ENCODE peak calls at places on chromosomes 11 and 22, in seven cellular contexts. One of them, this sample, is unnamed.

GRCh38 chr22:20435436-20436308 is 2.0 kb downstream of the SCARF2 start:
- DNase-seq in NCI-H1092 treated with DMSO at 0.1 percent for 48 hours: no peak
- DNase-seq in GDM1: no peak
- DNase-seq in left ventricle myocardium inferior: no peak
- DNase-seq in activated naive CD8-positive, alpha-beta T cell treated with anti-CD3 and anti-CD28 coated beads for 36 hours: no peak
- DNase-seq in ELF-1: no peak
- DNase-seq in NAMALWA: no peak
- DNase-seq in this sample: no peak

GRCh38 chr11:20259506-20259905 is 99.2 kb upstream of the DBX1 start:
- DNase-seq in NCI-H1092 treated with DMSO at 0.1 percent for 48 hours: no peak
- DNase-seq in GDM1: no peak
- DNase-seq in left ventricle myocardium inferior: no peak
- DNase-seq in activated naive CD8-positive, alpha-beta T cell treated with anti-CD3 and anti-CD28 coated beads for 36 hours: no peak
- DNase-seq in ELF-1: no peak
- DNase-seq in NAMALWA: no peak
- DNase-seq in this sample: no peak

GRCh38 chr11:57974830-57975229 is 48.9 kb upstream of the OR9Q1 start:
- DNase-seq in NCI-H1092 treated with DMSO at 0.1 percent for 48 hours: no peak
- DNase-seq in GDM1: no peak
- DNase-seq in left ventricle myocardium inferior: no peak
- DNase-seq in activated naive CD8-positive, alpha-beta T cell treated with anti-CD3 and anti-CD28 coated beads for 36 hours: no peak
- DNase-seq in ELF-1: no peak
- DNase-seq in NAMALWA: no peak
- DNase-seq in this sample: no peak

GRCh38 chr22:44391481-44392445 is 79.0 kb upstream of the SHISAL1 start:
- DNase-seq in NCI-H1092 treated with DMSO at 0.1 percent for 48 hours: no peak
- DNase-seq in GDM1: no peak
- DNase-seq in left ventricle myocardium inferior: peak; percentile 1
- DNase-seq in activated naive CD8-positive, alpha-beta T cell treated with anti-CD3 and anti-CD28 coated beads for 36 hours: no peak
- DNase-seq in ELF-1: no peak
- DNase-seq in NAMALWA: no peak
- DNase-seq in this sample: peak; percentile 73

GRCh38 chr22:46443850-46444389 is 93.5 kb downstream of the CELSR1 start:
- DNase-seq in NCI-H1092 treated with DMSO at 0.1 percent for 48 hours: no peak
- DNase-seq in GDM1: no peak
- DNase-seq in left ventricle myocardium inferior: no peak
- DNase-seq in activated naive CD8-positive, alpha-beta T cell treated with anti-CD3 and anti-CD28 coated beads for 36 hours: no peak
- DNase-seq in ELF-1: peak; percentile 61
- DNase-seq in NAMALWA: no peak
- DNase-seq in this sample: no peak

GRCh38 chr11:71913716-71914115 is 14.7 kb downstream of the XNDC1N start:
- DNase-seq in NCI-H1092 treated with DMSO at 0.1 percent for 48 hours: no peak
- DNase-seq in GDM1: no peak
- DNase-seq in left ventricle myocardium inferior: no peak
- DNase-seq in activated naive CD8-positive, alpha-beta T cell treated with anti-CD3 and anti-CD28 coated beads for 36 hours: no peak
- DNase-seq in ELF-1: no peak
- DNase-seq in NAMALWA: no peak
- DNase-seq in this sample: no peak

GRCh38 chr11:43505171-43505570 is 146.5 kb downstream of the TTC17 start:
- DNase-seq in NCI-H1092 treated with DMSO at 0.1 percent for 48 hours: no peak
- DNase-seq in GDM1: no peak
- DNase-seq in left ventricle myocardium inferior: no peak
- DNase-seq in activated naive CD8-positive, alpha-beta T cell treated with anti-CD3 and anti-CD28 coated beads for 36 hours: no peak
- DNase-seq in ELF-1: no peak
- DNase-seq in NAMALWA: no peak
- DNase-seq in this sample: no peak

GRCh38 chr22:38967451-38968450 is 10.3 kb downstream of the APOBEC3A start:
- DNase-seq in NCI-H1092 treated with DMSO at 0.1 percent for 48 hours: no peak
- DNase-seq in GDM1: no peak
- DNase-seq in left ventricle myocardium inferior: no peak
- DNase-seq in activated naive CD8-positive, alpha-beta T cell treated with anti-CD3 and anti-CD28 coated beads for 36 hours: no peak
- DNase-seq in ELF-1: no peak
- DNase-seq in NAMALWA: no peak
- DNase-seq in this sample: no peak

GRCh38 chr22:32615874-32616564 is 141.4 kb downstream of the FBXO7 start:
- DNase-seq in NCI-H1092 treated with DMSO at 0.1 percent for 48 hours: no peak
- DNase-seq in GDM1: no peak
- DNase-seq in left ventricle myocardium inferior: no peak
- DNase-seq in activated naive CD8-positive, alpha-beta T cell treated with anti-CD3 and anti-CD28 coated beads for 36 hours: no peak
- DNase-seq in ELF-1: peak; percentile 47
- DNase-seq in NAMALWA: no peak
- DNase-seq in this sample: no peak

GRCh38 chr11:19444231-19444630 is 203.5 kb upstream of the E2F8 start:
- DNase-seq in NCI-H1092 treated with DMSO at 0.1 percent for 48 hours: no peak
- DNase-seq in GDM1: no peak
- DNase-seq in left ventricle myocardium inferior: no peak
- DNase-seq in activated naive CD8-positive, alpha-beta T cell treated with anti-CD3 and anti-CD28 coated beads for 36 hours: no peak
- DNase-seq in ELF-1: no peak
- DNase-seq in NAMALWA: no peak
- DNase-seq in this sample: no peak

GRCh38 chr11:86916330-86916729 is 38.9 kb downstream of the FZD4 start:
- DNase-seq in NCI-H1092 treated with DMSO at 0.1 percent for 48 hours: no peak
- DNase-seq in GDM1: no peak
- DNase-seq in left ventricle myocardium inferior: no peak
- DNase-seq in activated naive CD8-positive, alpha-beta T cell treated with anti-CD3 and anti-CD28 coated beads for 36 hours: no peak
- DNase-seq in ELF-1: no peak
- DNase-seq in NAMALWA: no peak
- DNase-seq in this sample: no peak

GRCh38 chr11:11640996-11641395 is 19.2 kb upstream of the GALNT18 start:
- DNase-seq in NCI-H1092 treated with DMSO at 0.1 percent for 48 hours: no peak
- DNase-seq in GDM1: no peak
- DNase-seq in left ventricle myocardium inferior: no peak
- DNase-seq in activated naive CD8-positive, alpha-beta T cell treated with anti-CD3 and anti-CD28 coated beads for 36 hours: no peak
- DNase-seq in ELF-1: no peak
- DNase-seq in NAMALWA: no peak
- DNase-seq in this sample: no peak

GRCh38 chr11:122812612-122813011 is 25.7 kb upstream of the CRTAM start:
- DNase-seq in NCI-H1092 treated with DMSO at 0.1 percent for 48 hours: no peak
- DNase-seq in GDM1: no peak
- DNase-seq in left ventricle myocardium inferior: no peak
- DNase-seq in activated naive CD8-positive, alpha-beta T cell treated with anti-CD3 and anti-CD28 coated beads for 36 hours: no peak
- DNase-seq in ELF-1: no peak
- DNase-seq in NAMALWA: no peak
- DNase-seq in this sample: no peak

GRCh38 chr11:15775051-15775541 is 581.2 kb downstream of the SOX6 start:
- DNase-seq in NCI-H1092 treated with DMSO at 0.1 percent for 48 hours: no peak
- DNase-seq in GDM1: no peak
- DNase-seq in left ventricle myocardium inferior: no peak
- DNase-seq in activated naive CD8-positive, alpha-beta T cell treated with anti-CD3 and anti-CD28 coated beads for 36 hours: no peak
- DNase-seq in ELF-1: peak; percentile 52
- DNase-seq in NAMALWA: no peak
- DNase-seq in this sample: no peak

GRCh38 chr11:105823495-105824033 is 198.5 kb downstream of the MSANTD4 start:
- DNase-seq in NCI-H1092 treated with DMSO at 0.1 percent for 48 hours: no peak
- DNase-seq in GDM1: no peak
- DNase-seq in left ventricle myocardium inferior: no peak
- DNase-seq in activated naive CD8-positive, alpha-beta T cell treated with anti-CD3 and anti-CD28 coated beads for 36 hours: no peak
- DNase-seq in ELF-1: no peak
- DNase-seq in NAMALWA: no peak
- DNase-seq in this sample: no peak

GRCh38 chr22:38214248-38215056 is 12.7 kb downstream of the MAFF start:
- DNase-seq in NCI-H1092 treated with DMSO at 0.1 percent for 48 hours: no peak
- DNase-seq in GDM1: no peak
- DNase-seq in left ventricle myocardium inferior: peak; percentile 61
- DNase-seq in activated naive CD8-positive, alpha-beta T cell treated with anti-CD3 and anti-CD28 coated beads for 36 hours: peak; percentile 59
- DNase-seq in ELF-1: peak; percentile 68
- DNase-seq in NAMALWA: peak; percentile 60
- DNase-seq in this sample: no peak

GRCh38 chr22:47154621-47155081 is 392.2 kb downstream of the TBC1D22A start:
- DNase-seq in NCI-H1092 treated with DMSO at 0.1 percent for 48 hours: no peak
- DNase-seq in GDM1: no peak
- DNase-seq in left ventricle myocardium inferior: peak; percentile 65
- DNase-seq in activated naive CD8-positive, alpha-beta T cell treated with anti-CD3 and anti-CD28 coated beads for 36 hours: no peak
- DNase-seq in ELF-1: no peak
- DNase-seq in NAMALWA: no peak
- DNase-seq in this sample: no peak

GRCh38 chr11:3001496-3001895 is 9.4 kb upstream of the NAP1L4 start:
- DNase-seq in NCI-H1092 treated with DMSO at 0.1 percent for 48 hours: peak; percentile 71
- DNase-seq in GDM1: no peak
- DNase-seq in left ventricle myocardium inferior: peak; percentile 63
- DNase-seq in activated naive CD8-positive, alpha-beta T cell treated with anti-CD3 and anti-CD28 coated beads for 36 hours: no peak
- DNase-seq in ELF-1: no peak
- DNase-seq in NAMALWA: no peak
- DNase-seq in this sample: peak; percentile 32

GRCh38 chr11:68841718-68842426 is at the start of gene CPT1A:
- DNase-seq in NCI-H1092 treated with DMSO at 0.1 percent for 48 hours: peak; percentile 72
- DNase-seq in GDM1: peak; percentile 68
- DNase-seq in left ventricle myocardium inferior: peak; percentile 83
- DNase-seq in activated naive CD8-positive, alpha-beta T cell treated with anti-CD3 and anti-CD28 coated beads for 36 hours: peak; percentile 83
- DNase-seq in ELF-1: peak; percentile 53
- DNase-seq in NAMALWA: peak; percentile 50
- DNase-seq in this sample: peak; percentile 58

GRCh38 chr11:15911377-15912044 is 444.8 kb downstream of the SOX6 start:
- DNase-seq in NCI-H1092 treated with DMSO at 0.1 percent for 48 hours: peak; percentile 21
- DNase-seq in GDM1: no peak
- DNase-seq in left ventricle myocardium inferior: peak; percentile 69
- DNase-seq in activated naive CD8-positive, alpha-beta T cell treated with anti-CD3 and anti-CD28 coated beads for 36 hours: no peak
- DNase-seq in ELF-1: no peak
- DNase-seq in NAMALWA: no peak
- DNase-seq in this sample: no peak

GRCh38 chr22:35863432-35863831 is 145.8 kb downstream of the APOL5 start:
- DNase-seq in NCI-H1092 treated with DMSO at 0.1 percent for 48 hours: no peak
- DNase-seq in GDM1: no peak
- DNase-seq in left ventricle myocardium inferior: no peak
- DNase-seq in activated naive CD8-positive, alpha-beta T cell treated with anti-CD3 and anti-CD28 coated beads for 36 hours: no peak
- DNase-seq in ELF-1: no peak
- DNase-seq in NAMALWA: no peak
- DNase-seq in this sample: no peak

GRCh38 chr11:111097191-111097590 is 148.3 kb upstream of the POU2AF2 start:
- DNase-seq in NCI-H1092 treated with DMSO at 0.1 percent for 48 hours: no peak
- DNase-seq in GDM1: no peak
- DNase-seq in left ventricle myocardium inferior: peak; percentile 46
- DNase-seq in activated naive CD8-positive, alpha-beta T cell treated with anti-CD3 and anti-CD28 coated beads for 36 hours: no peak
- DNase-seq in ELF-1: peak; percentile 83
- DNase-seq in NAMALWA: peak; percentile 80
- DNase-seq in this sample: no peak

GRCh38 chr11:2178906-2179494 is 7.4 kb upstream of the TH start:
- DNase-seq in NCI-H1092 treated with DMSO at 0.1 percent for 48 hours: no peak
- DNase-seq in GDM1: no peak
- DNase-seq in left ventricle myocardium inferior: no peak
- DNase-seq in activated naive CD8-positive, alpha-beta T cell treated with anti-CD3 and anti-CD28 coated beads for 36 hours: no peak
- DNase-seq in ELF-1: peak; percentile 70
- DNase-seq in NAMALWA: no peak
- DNase-seq in this sample: no peak

GRCh38 chr11:69721745-69722144 is 17.9 kb upstream of the FGF19 start:
- DNase-seq in NCI-H1092 treated with DMSO at 0.1 percent for 48 hours: peak; percentile 24
- DNase-seq in GDM1: no peak
- DNase-seq in left ventricle myocardium inferior: no peak
- DNase-seq in activated naive CD8-positive, alpha-beta T cell treated with anti-CD3 and anti-CD28 coated beads for 36 hours: no peak
- DNase-seq in ELF-1: peak; percentile 54
- DNase-seq in NAMALWA: no peak
- DNase-seq in this sample: no peak

GRCh38 chr11:66492161-66492865 is 12.1 kb downstream of the DPP3 start:
- DNase-seq in NCI-H1092 treated with DMSO at 0.1 percent for 48 hours: peak; percentile 9
- DNase-seq in GDM1: no peak
- DNase-seq in left ventricle myocardium inferior: no peak
- DNase-seq in activated naive CD8-positive, alpha-beta T cell treated with anti-CD3 and anti-CD28 coated beads for 36 hours: no peak
- DNase-seq in ELF-1: no peak
- DNase-seq in NAMALWA: no peak
- DNase-seq in this sample: no peak

GRCh38 chr22:19195796-19196731 is 17.5 kb upstream of the SLC25A1 start:
- DNase-seq in NCI-H1092 treated with DMSO at 0.1 percent for 48 hours: no peak
- DNase-seq in GDM1: no peak
- DNase-seq in left ventricle myocardium inferior: no peak
- DNase-seq in activated naive CD8-positive, alpha-beta T cell treated with anti-CD3 and anti-CD28 coated beads for 36 hours: no peak
- DNase-seq in ELF-1: no peak
- DNase-seq in NAMALWA: no peak
- DNase-seq in this sample: no peak

GRCh38 chr11:59802639-59803176 is 7.9 kb downstream of the MRPL16 start:
- DNase-seq in NCI-H1092 treated with DMSO at 0.1 percent for 48 hours: peak; percentile 53
- DNase-seq in GDM1: peak; percentile 10
- DNase-seq in left ventricle myocardium inferior: no peak
- DNase-seq in activated naive CD8-positive, alpha-beta T cell treated with anti-CD3 and anti-CD28 coated beads for 36 hours: no peak
- DNase-seq in ELF-1: peak; percentile 37
- DNase-seq in NAMALWA: peak; percentile 62
- DNase-seq in this sample: peak; percentile 11

GRCh38 chr11:75801362-75802021 is 13.5 kb upstream of the UVRAG start:
- DNase-seq in NCI-H1092 treated with DMSO at 0.1 percent for 48 hours: no peak
- DNase-seq in GDM1: no peak
- DNase-seq in left ventricle myocardium inferior: no peak
- DNase-seq in activated naive CD8-positive, alpha-beta T cell treated with anti-CD3 and anti-CD28 coated beads for 36 hours: no peak
- DNase-seq in ELF-1: no peak
- DNase-seq in NAMALWA: no peak
- DNase-seq in this sample: no peak

GRCh38 chr22:25987948-25988347 is 181.3 kb upstream of the SEZ6L start:
- DNase-seq in NCI-H1092 treated with DMSO at 0.1 percent for 48 hours: peak; percentile 13
- DNase-seq in GDM1: no peak
- DNase-seq in left ventricle myocardium inferior: no peak
- DNase-seq in activated naive CD8-positive, alpha-beta T cell treated with anti-CD3 and anti-CD28 coated beads for 36 hours: peak; percentile 6
- DNase-seq in ELF-1: no peak
- DNase-seq in NAMALWA: peak; percentile 57
- DNase-seq in this sample: no peak

GRCh38 chr11:60924906-60925684 is 835 bp downstream of the TMEM132A start:
- DNase-seq in NCI-H1092 treated with DMSO at 0.1 percent for 48 hours: peak; percentile 47
- DNase-seq in GDM1: no peak
- DNase-seq in left ventricle myocardium inferior: no peak
- DNase-seq in activated naive CD8-positive, alpha-beta T cell treated with anti-CD3 and anti-CD28 coated beads for 36 hours: no peak
- DNase-seq in ELF-1: peak; percentile 35
- DNase-seq in NAMALWA: no peak
- DNase-seq in this sample: no peak

GRCh38 chr11:79437274-79437980 is 3.4 kb downstream of the TENM4 start:
- DNase-seq in NCI-H1092 treated with DMSO at 0.1 percent for 48 hours: peak; percentile 31
- DNase-seq in GDM1: no peak
- DNase-seq in left ventricle myocardium inferior: peak; percentile 76
- DNase-seq in activated naive CD8-positive, alpha-beta T cell treated with anti-CD3 and anti-CD28 coated beads for 36 hours: no peak
- DNase-seq in ELF-1: peak; percentile 78
- DNase-seq in NAMALWA: no peak
- DNase-seq in this sample: no peak

GRCh38 chr11:118488480-118489109 is 38.7 kb upstream of the TTC36 start:
- DNase-seq in NCI-H1092 treated with DMSO at 0.1 percent for 48 hours: peak; percentile 81
- DNase-seq in GDM1: peak; percentile 47
- DNase-seq in left ventricle myocardium inferior: peak; percentile 27
- DNase-seq in activated naive CD8-positive, alpha-beta T cell treated with anti-CD3 and anti-CD28 coated beads for 36 hours: peak; percentile 72
- DNase-seq in ELF-1: peak; percentile 75
- DNase-seq in NAMALWA: peak; percentile 88
- DNase-seq in this sample: peak; percentile 34

GRCh38 chr11:66676931-66677598 is 622 bp downstream of the RBM4B start:
- DNase-seq in NCI-H1092 treated with DMSO at 0.1 percent for 48 hours: peak; percentile 57
- DNase-seq in GDM1: no peak
- DNase-seq in left ventricle myocardium inferior: no peak
- DNase-seq in activated naive CD8-positive, alpha-beta T cell treated with anti-CD3 and anti-CD28 coated beads for 36 hours: no peak
- DNase-seq in ELF-1: no peak
- DNase-seq in NAMALWA: no peak
- DNase-seq in this sample: no peak

GRCh38 chr11:122863704-122864326 is 18.7 kb upstream of the JHY start:
- DNase-seq in NCI-H1092 treated with DMSO at 0.1 percent for 48 hours: peak; percentile 70
- DNase-seq in GDM1: no peak
- DNase-seq in left ventricle myocardium inferior: peak; percentile 32
- DNase-seq in activated naive CD8-positive, alpha-beta T cell treated with anti-CD3 and anti-CD28 coated beads for 36 hours: no peak
- DNase-seq in ELF-1: no peak
- DNase-seq in NAMALWA: peak; percentile 52
- DNase-seq in this sample: no peak

GRCh38 chr22:19604711-19605268 is 80.6 kb upstream of the CLDN5 start:
- DNase-seq in NCI-H1092 treated with DMSO at 0.1 percent for 48 hours: no peak
- DNase-seq in GDM1: no peak
- DNase-seq in left ventricle myocardium inferior: no peak
- DNase-seq in activated naive CD8-positive, alpha-beta T cell treated with anti-CD3 and anti-CD28 coated beads for 36 hours: no peak
- DNase-seq in ELF-1: no peak
- DNase-seq in NAMALWA: no peak
- DNase-seq in this sample: no peak

GRCh38 chr11:39724404-39724803 is 1735.0 kb downstream of the LRRC4C start:
- DNase-seq in NCI-H1092 treated with DMSO at 0.1 percent for 48 hours: no peak
- DNase-seq in GDM1: no peak
- DNase-seq in left ventricle myocardium inferior: no peak
- DNase-seq in activated naive CD8-positive, alpha-beta T cell treated with anti-CD3 and anti-CD28 coated beads for 36 hours: no peak
- DNase-seq in ELF-1: no peak
- DNase-seq in NAMALWA: peak; percentile 7
- DNase-seq in this sample: no peak

GRCh38 chr11:84089072-84090057 is 803.2 kb upstream of the CCDC90B start:
- DNase-seq in NCI-H1092 treated with DMSO at 0.1 percent for 48 hours: peak; percentile 10
- DNase-seq in GDM1: no peak
- DNase-seq in left ventricle myocardium inferior: no peak
- DNase-seq in activated naive CD8-positive, alpha-beta T cell treated with anti-CD3 and anti-CD28 coated beads for 36 hours: no peak
- DNase-seq in ELF-1: no peak
- DNase-seq in NAMALWA: no peak
- DNase-seq in this sample: peak; percentile 90

GRCh38 chr22:37260939-37261338 is 16.9 kb upstream of the RAC2 start:
- DNase-seq in NCI-H1092 treated with DMSO at 0.1 percent for 48 hours: peak; percentile 52
- DNase-seq in GDM1: peak; percentile 43
- DNase-seq in left ventricle myocardium inferior: peak; percentile 55
- DNase-seq in activated naive CD8-positive, alpha-beta T cell treated with anti-CD3 and anti-CD28 coated beads for 36 hours: peak; percentile 57
- DNase-seq in ELF-1: peak; percentile 77
- DNase-seq in NAMALWA: peak; percentile 76
- DNase-seq in this sample: no peak